ENCODE peak calls at places on chromosomes 6 and 20, in four cellular contexts. Q, W, X and I are unnamed samples.
A peak's percentile ranks its signal among the peaks of the same experiment; 100 is the strongest.

GRCh38 chr6:22766979-22767378 is 197.6 kb downstream of the HDGFL1 start:
- DNase-seq in Q (no peak), W (no peak), X (no peak), I (no peak)

GRCh38 chr6:80969439-80969838 is 783.0 kb downstream of the TENT5A start:
- DNase-seq in Q (no peak), W (no peak), X (peak; percentile 12), I (no peak)

GRCh38 chr6:165728196-165728595 is 65.2 kb upstream of the PDE10A start:
- DNase-seq in Q (no peak), W (no peak), X (no peak), I (no peak)

GRCh38 chr6:83872386-83873118 is 13.1 kb downstream of the CYB5R4 start:
- DNase-seq in Q (no peak), W (no peak), X (no peak), I (no peak)

GRCh38 chr6:111589366-111589765 is 16.3 kb downstream of the TRAF3IP2 start:
- DNase-seq in Q (no peak), W (no peak), X (peak; percentile 80), I (no peak)

GRCh38 chr6:89637960-89638319 is 607 bp downstream of the LYRM2 start:
- DNase-seq in Q (no peak), W (no peak), X (no peak), I (no peak)

GRCh38 chr20:63635431-63636141 is 8.7 kb upstream of the GMEB2 start:
- DNase-seq in Q (peak; percentile 50), W (no peak), X (no peak), I (peak; percentile 41)

GRCh38 chr6:47737406-47737805 is 39.0 kb downstream of the ADGRF4 start:
- DNase-seq in Q (no peak), W (no peak), X (no peak), I (no peak)

GRCh38 chr6:142693446-142693845 is 251.5 kb downstream of the HIVEP2 start:
- DNase-seq in Q (no peak), W (no peak), X (no peak), I (no peak)

GRCh38 chr20:31988430-31989015 is 20.6 kb downstream of the XKR7 start:
- DNase-seq in Q (no peak), W (no peak), X (no peak), I (no peak)

GRCh38 chr6:21157186-21157929 is 436.2 kb upstream of the SOX4 start:
- DNase-seq in Q (no peak), W (no peak), X (no peak), I (no peak)

GRCh38 chr20:38222231-38222922 is 38.2 kb downstream of the KIAA1755 start:
- DNase-seq in Q (peak; percentile 56), W (peak; percentile 61), X (peak; percentile 36), I (peak; percentile 74)

GRCh38 chr6:110378552-110378951 is 20.4 kb upstream of the METTL24 start:
- DNase-seq in Q (no peak), W (no peak), X (no peak), I (no peak)

GRCh38 chr6:158060447-158061360 is 79.0 kb downstream of the SYNJ2 start:
- DNase-seq in Q (peak; percentile 90), W (peak; percentile 79), X (no peak), I (peak; percentile 72)

GRCh38 chr20:33865761-33866160 is 54.6 kb downstream of the CHMP4B start:
- DNase-seq in Q (no peak), W (no peak), X (no peak), I (no peak)
- H3K27ac ChIP-seq in Q (no peak overlapping the region), W (no peak overlapping the region), X (no peak overlapping the region), I (no peak overlapping the region)

GRCh38 chr6:73983367-73983766 is 287.4 kb downstream of the CD109 start:
- DNase-seq in Q (no peak), W (no peak), X (no peak), I (no peak)

GRCh38 chr6:73984851-73985250 is 288.8 kb downstream of the CD109 start:
- DNase-seq in Q (no peak), W (no peak), X (no peak), I (no peak)

DNA sequence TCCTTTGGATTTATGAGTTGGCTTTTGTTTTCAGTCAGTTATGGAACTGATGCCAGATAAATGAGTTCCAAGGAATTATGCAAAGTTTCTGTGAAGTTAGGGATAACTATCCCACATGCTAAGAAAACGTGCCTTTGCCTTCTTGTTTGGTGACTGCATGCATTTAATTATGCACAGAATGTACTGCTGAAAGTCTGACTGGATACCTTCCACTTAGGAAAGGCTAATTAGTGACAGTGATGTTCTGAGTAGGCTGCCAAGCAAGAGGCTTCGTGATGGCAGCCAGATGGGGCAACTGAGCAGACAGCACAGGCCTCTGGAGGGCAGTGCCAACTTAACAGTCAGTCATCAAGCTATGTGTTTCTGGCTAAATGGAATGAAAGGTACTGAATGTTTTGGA is 289.9 kb downstream of the CD109 start:
- DNase-seq in Q (no peak), W (no peak), X (peak; percentile 12), I (no peak)
- TF ChIP-seq CTCF in Q (no peak), W (no peak), X (peak; percentile 49), I (no peak)

GRCh38 chr20:5261763-5262162 is 55.0 kb downstream of the PROKR2 start:
- DNase-seq in Q (no peak), W (no peak), X (no peak), I (no peak)

GRCh38 chr20:5267092-5267491 is 49.7 kb downstream of the PROKR2 start:
- DNase-seq in Q (no peak), W (no peak), X (no peak), I (no peak)

GRCh38 chr20:5264807-5265206 is 51.9 kb downstream of the PROKR2 start:
- DNase-seq in Q (no peak), W (no peak), X (no peak), I (no peak)

GRCh38 chr20:5268449-5268848 is 48.3 kb downstream of the PROKR2 start:
- DNase-seq in Q (no peak), W (no peak), X (no peak), I (no peak)

DNA sequence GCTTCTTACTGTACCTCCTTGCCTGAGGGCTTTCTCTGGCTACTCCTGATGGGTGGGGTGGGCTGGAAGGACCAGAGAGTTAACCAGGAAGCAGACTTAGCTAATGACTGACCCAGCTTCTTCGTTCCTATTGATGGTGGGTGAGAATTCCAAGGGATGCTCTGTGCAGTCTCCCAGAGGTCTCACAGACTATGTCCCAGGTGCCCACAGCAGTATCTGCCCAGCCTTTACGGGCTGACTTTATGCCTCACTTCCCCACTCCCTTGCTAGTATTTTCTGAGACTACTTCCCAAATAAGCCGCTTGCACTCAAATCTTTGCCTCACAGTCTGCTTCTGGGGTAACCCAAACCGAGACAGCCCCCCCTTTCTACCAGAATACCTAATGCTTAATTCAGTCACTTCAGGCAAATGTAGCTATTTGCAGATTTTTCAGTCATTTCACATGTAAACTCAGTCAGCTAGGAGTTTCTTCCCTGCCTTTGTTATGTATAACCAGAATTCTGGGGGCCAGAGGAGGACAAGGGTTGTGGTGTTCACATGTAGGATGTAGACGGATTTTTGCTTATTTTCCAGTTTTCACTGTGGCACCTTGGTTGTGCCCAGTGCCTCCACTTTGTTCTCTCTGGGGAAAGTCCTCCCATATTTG is 51.3 kb downstream of the PROKR2 start:
- DNase-seq in Q (no peak), W (no peak), X (no peak), I (no peak)
- H3K27ac ChIP-seq in Q (no peak overlapping the region), W (no peak overlapping the region), X (no peak overlapping the region), I (no peak overlapping the region)

GRCh38 chr6:113907107-113907506 is 50.0 kb downstream of the MARCKS start:
- DNase-seq in Q (no peak), W (no peak), X (no peak), I (no peak)
- TF ChIP-seq CTCF in Q (no peak), W (no peak), X (no peak), I (no peak)

GRCh38 chr6:119349041-119349340 is 570 bp downstream of the MAN1A1 start:
- DNase-seq in Q (no peak), W (no peak), X (no peak), I (peak; percentile 26)
- H3K27ac ChIP-seq in Q (peak overlapping the region; percentile 91), W (peak overlapping the region; percentile 66), X (peak overlapping the region; percentile 78), I (peak overlapping the region; percentile 97)

GRCh38 chr6:43037197-43037596 is 15.8 kb downstream of the RRP36 start:
- DNase-seq in Q (no peak), W (no peak), X (no peak), I (no peak)
- TF ChIP-seq CTCF in Q (no peak), W (no peak), X (no peak), I (no peak)

GRCh38 chr6:130717657-130718056 is 109.5 kb upstream of the SMLR1 start:
- DNase-seq in Q (no peak), W (no peak), X (no peak), I (no peak)

GRCh38 chr6:130708338-130708737 is 118.9 kb upstream of the SMLR1 start:
- DNase-seq in Q (no peak), W (no peak), X (no peak), I (no peak)

GRCh38 chr6:130715058-130715457 is 112.1 kb upstream of the SMLR1 start:
- DNase-seq in Q (no peak), W (no peak), X (no peak), I (no peak)

DNA sequence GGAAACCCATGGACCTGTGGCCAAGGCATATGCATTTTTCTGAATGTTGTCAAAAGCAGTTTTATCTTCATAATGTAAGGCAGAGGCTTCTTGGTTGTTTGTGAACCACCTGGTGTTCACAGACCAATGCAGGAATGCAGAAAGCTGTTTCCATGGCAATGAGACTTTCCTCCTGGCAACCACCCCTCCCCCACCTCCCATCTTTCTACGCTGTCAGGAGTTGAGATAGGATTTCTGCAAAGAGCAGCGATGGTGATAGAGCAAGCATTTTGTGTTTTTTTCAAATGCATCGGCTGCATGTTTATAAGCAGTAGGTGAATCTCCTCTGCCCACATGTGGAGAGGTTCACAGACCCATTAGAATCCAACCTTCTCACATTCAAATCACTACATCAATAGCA is 114.1 kb upstream of the SMLR1 start:
- DNase-seq in Q (no peak), W (no peak), X (no peak), I (no peak)
- H3K27ac ChIP-seq in Q (no peak overlapping the region), W (no peak overlapping the region), X (no peak overlapping the region), I (no peak overlapping the region)

GRCh38 chr6:41187924-41188886 is 12.7 kb downstream of the TREML2 start:
- DNase-seq in Q (no peak), W (no peak), X (no peak), I (no peak)

GRCh38 chr6:41191569-41191968 is 9.4 kb downstream of the TREML2 start:
- DNase-seq in Q (peak; percentile 27), W (no peak), X (peak; percentile 12), I (no peak)

GRCh38 chr6:41189968-41190367 is 11.0 kb downstream of the TREML2 start:
- DNase-seq in Q (no peak), W (no peak), X (no peak), I (no peak)

GRCh38 chr6:41193171-41193734 is 7.7 kb downstream of the TREML2 start:
- DNase-seq in Q (no peak), W (no peak), X (no peak), I (no peak)

GRCh38 chr6:41190791-41191190 is 10.2 kb downstream of the TREML2 start:
- DNase-seq in Q (no peak), W (no peak), X (no peak), I (no peak)
- TF ChIP-seq CTCF in Q (no peak), W (no peak), X (no peak), I (no peak)